ENCODE peak calls at places on chromosomes 1 and 21, in five cellular contexts. B is uterus, X is mammary epithelial cell, Q is DND-41, L is fibroblast of pulmonary artery. V is an unnamed sample.

GRCh38 chr1:171742577-171742922 is 685 bp upstream of the VAMP4 start:
- DNase-seq in B (peak), X (peak), Q (peak), L (peak), V (peak)

GRCh38 chr1:166612886-166613285 is 226.4 kb upstream of the POGK start:
- DNase-seq in B (no peak), X (no peak), Q (no peak), L (no peak), V (no peak)

GRCh38 chr1:66401244-66401643 is 132.7 kb upstream of the SGIP1 start:
- DNase-seq in B (no peak), X (no peak), Q (no peak), L (no peak), V (no peak)

GRCh38 chr1:116166011-116166571 is 54.9 kb downstream of the MAB21L3 start:
- DNase-seq in B (no peak), X (no peak), Q (no peak), L (no peak), V (no peak)

GRCh38 chr1:160544647-160545046 is 21.6 kb upstream of the SLAMF6 start:
- DNase-seq in B (no peak), X (no peak), Q (peak), L (peak), V (no peak)

GRCh38 chr1:185595835-185596667 is 138.1 kb upstream of the HMCN1 start:
- DNase-seq in B (no peak), X (peak), Q (peak), L (peak), V (peak)

GRCh38 chr1:3179471-3179870 is 110.5 kb downstream of the PRDM16 start:
- DNase-seq in B (no peak), X (no peak), Q (no peak), L (no peak), V (no peak)

GRCh38 chr1:234978397-234979291 is 150.0 kb downstream of the TOMM20 start:
- DNase-seq in B (peak), X (peak), Q (peak), L (peak), V (peak)

GRCh38 chr1:155607708-155608107 is 2.3 kb upstream of the MSTO1 start:
- DNase-seq in B (no peak), X (no peak), Q (no peak), L (no peak), V (no peak)

GRCh38 chr1:164675342-164675904 is 116.4 kb downstream of the PBX1 start:
- DNase-seq in B (no peak), X (peak), Q (no peak), L (no peak), V (no peak)

GRCh38 chr1:108193333-108193732 is 6.8 kb downstream of the SLC25A24 start:
- DNase-seq in B (no peak), X (no peak), Q (no peak), L (no peak), V (no peak)

GRCh38 chr1:94949681-94950661 is 23.1 kb upstream of the CNN3 start:
- DNase-seq in B (no peak), X (no peak), Q (peak), L (peak), V (no peak)

GRCh38 chr1:22398656-22399420 is 52.8 kb upstream of the ZBTB40 start:
- DNase-seq in B (no peak), X (no peak), Q (peak), L (no peak), V (peak)

GRCh38 chr21:43323244-43324005 is 103.5 kb downstream of the SIK1 start:
- DNase-seq in B (no peak), X (no peak), Q (no peak), L (no peak), V (no peak)

GRCh38 chr1:229370601-229371021 is 27.8 kb upstream of the CCSAP start:
- DNase-seq in B (no peak), X (no peak), Q (no peak), L (no peak), V (no peak)
- H3K4me3 ChIP-seq in B (no peak), X (no peak), Q (no peak), L (no peak), V (no peak)

GRCh38 chr1:91749690-91750335 is 136.1 kb downstream of the TGFBR3 start:
- DNase-seq in B (no peak), X (no peak), Q (no peak), L (no peak), V (no peak)
- H3K4me3 ChIP-seq in B (no peak), X (no peak), Q (no peak), L (no peak), V (no peak)

GRCh38 chr21:39874759-39875158 is 7.5 kb downstream of the PCP4 start:
- DNase-seq in B (no peak), X (no peak), Q (no peak), L (no peak), V (no peak)
- H3K4me3 ChIP-seq in B (no peak), X (no peak), Q (no peak), L (no peak), V (no peak)

GRCh38 chr1:223363057-223363855 is 720 bp downstream of the SUSD4 start:
- DNase-seq in B (no peak), X (no peak), Q (peak), L (peak), V (peak)

GRCh38 chr1:223363856-223364684 is at the start of gene SUSD4:
- DNase-seq in B (no peak), X (no peak), Q (peak), L (no peak), V (peak)

DNA sequence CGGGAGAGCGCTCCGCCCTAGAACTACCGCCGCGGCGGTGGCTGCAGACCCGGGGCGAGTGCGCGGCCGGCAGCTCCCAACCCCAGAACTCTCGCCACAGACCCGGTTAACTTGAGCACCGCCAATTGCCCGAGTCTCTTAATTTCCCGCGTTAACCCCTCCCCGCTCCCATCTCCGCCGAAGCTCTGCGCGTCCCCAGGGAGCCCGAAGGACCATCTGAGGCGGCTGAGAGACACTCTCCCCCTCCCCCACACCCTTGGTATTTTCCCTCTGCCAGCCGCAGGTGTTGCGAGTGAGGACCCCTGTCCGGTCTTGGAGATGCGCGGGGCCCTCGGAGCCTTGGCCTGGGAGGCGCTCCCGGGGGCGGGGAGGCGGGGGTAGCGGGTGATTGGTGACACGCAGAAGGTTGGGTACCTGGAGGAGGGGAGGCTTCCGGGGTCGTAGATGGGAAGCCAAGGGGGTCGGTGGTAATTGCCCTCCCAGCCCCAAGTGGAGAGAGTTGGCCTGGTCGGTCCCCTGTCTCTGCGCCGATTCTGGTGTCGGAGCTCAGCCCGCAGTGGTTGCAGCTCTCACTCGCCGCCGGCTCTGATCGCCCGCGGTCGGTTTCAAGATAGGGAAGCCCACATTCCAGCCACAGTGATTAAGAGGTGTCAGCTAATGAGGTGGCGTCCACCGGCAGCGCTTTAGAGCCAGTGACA is 858 bp upstream of the SUSD4 start:
- DNase-seq in B (no peak), X (no peak), Q (peak), L (no peak), V (peak)
- H3K4me3 ChIP-seq in B (peak), X (peak), Q (peak), L (no peak), V (peak)

GRCh38 chr21:33916200-33916567 is 580 bp upstream of the ATP5PO start:
- DNase-seq in B (no peak), X (no peak), Q (no peak), L (no peak), V (no peak)
- H3K4me3 ChIP-seq in B (peak), X (peak), Q (peak), L (peak), V (peak)

GRCh38 chr1:100719490-100719889 is at the start of gene VCAM1:
- DNase-seq in B (no peak), X (no peak), Q (no peak), L (peak), V (no peak)
- H3K4me3 ChIP-seq in B (peak), X (no peak), Q (no peak), L (peak), V (no peak)

V was measured in naive thymus-derived CD4-positive, alpha-beta T cell.